ENCODE peak calls at places on chromosomes 5 and 9, in four cellular contexts. One of them, this sample, is unnamed.

GRCh38 chr9:129803679-129804065 is 688 bp downstream of the TOR1B start:
- DNase-seq in SK-N-SH: no peak
- DNase-seq in GM12878: no peak
- DNase-seq in K562: peak
- DNase-seq in this sample: no peak

GRCh38 chr5:26339576-26339975 is 698.8 kb downstream of the CDH9 start:
- DNase-seq in SK-N-SH: no peak
- DNase-seq in GM12878: no peak
- DNase-seq in K562: no peak
- DNase-seq in this sample: no peak

GRCh38 chr9:134620751-134621557 is 20.6 kb upstream of the COL5A1 start:
- DNase-seq in SK-N-SH: no peak
- DNase-seq in GM12878: no peak
- DNase-seq in K562: no peak
- DNase-seq in this sample: peak

GRCh38 chr5:125043781-125044391 is 297.4 kb upstream of the ZNF608 start:
- DNase-seq in SK-N-SH: peak
- DNase-seq in GM12878: no peak
- DNase-seq in K562: no peak
- DNase-seq in this sample: no peak

GRCh38 chr9:93591706-93592388 is 15.5 kb downstream of the PHF2 start:
- DNase-seq in SK-N-SH: peak
- DNase-seq in GM12878: no peak
- DNase-seq in K562: no peak
- DNase-seq in this sample: no peak

GRCh38 chr5:176173647-176174046 is 64.6 kb upstream of the SIMC1 start:
- DNase-seq in SK-N-SH: no peak
- DNase-seq in GM12878: no peak
- DNase-seq in K562: no peak
- DNase-seq in this sample: no peak

GRCh38 chr9:105439428-105439827 is 8.4 kb upstream of the FSD1L start:
- DNase-seq in SK-N-SH: no peak
- DNase-seq in GM12878: no peak
- DNase-seq in K562: no peak
- DNase-seq in this sample: no peak

GRCh38 chr9:95008151-95008771 is 281.8 kb downstream of the AOPEP start:
- DNase-seq in SK-N-SH: no peak
- DNase-seq in GM12878: no peak
- DNase-seq in K562: no peak
- DNase-seq in this sample: no peak

GRCh38 chr9:130870491-130871381 is 25.9 kb downstream of the QRFP start:
- DNase-seq in SK-N-SH: no peak
- DNase-seq in GM12878: peak
- DNase-seq in K562: peak
- DNase-seq in this sample: no peak

GRCh38 chr5:74075900-74076484 is 450.0 kb downstream of the ARHGEF28 start:
- DNase-seq in SK-N-SH: no peak
- DNase-seq in GM12878: no peak
- DNase-seq in K562: no peak
- DNase-seq in this sample: no peak

GRCh38 chr5:139850423-139851016 is 54.9 kb downstream of the PSD2 start:
- DNase-seq in SK-N-SH: no peak
- DNase-seq in GM12878: no peak
- DNase-seq in K562: no peak
- DNase-seq in this sample: no peak

GRCh38 chr5:102532126-102532525 is 33.3 kb upstream of the SLCO6A1 start:
- DNase-seq in SK-N-SH: no peak
- DNase-seq in GM12878: no peak
- DNase-seq in K562: no peak
- DNase-seq in this sample: no peak

GRCh38 chr9:133726401-133727276 is 11.5 kb downstream of the SARDH start:
- DNase-seq in SK-N-SH: peak
- DNase-seq in GM12878: no peak
- DNase-seq in K562: peak
- DNase-seq in this sample: peak

GRCh38 chr5:161391724-161392123 is 154.8 kb downstream of the GABRB2 start:
- DNase-seq in SK-N-SH: no peak
- DNase-seq in GM12878: no peak
- DNase-seq in K562: no peak
- DNase-seq in this sample: no peak

GRCh38 chr5:55927861-55928655 is 66.7 kb downstream of the IL6ST start:
- DNase-seq in SK-N-SH: no peak
- DNase-seq in GM12878: no peak
- DNase-seq in K562: no peak
- DNase-seq in this sample: no peak

GRCh38 chr5:32233696-32234447 is 59.8 kb upstream of the GOLPH3 start:
- DNase-seq in SK-N-SH: no peak
- DNase-seq in GM12878: no peak
- DNase-seq in K562: no peak
- DNase-seq in this sample: no peak

GRCh38 chr5:13990896-13991295 is 46.4 kb upstream of the DNAH5 start:
- DNase-seq in SK-N-SH: no peak
- DNase-seq in GM12878: no peak
- DNase-seq in K562: no peak
- DNase-seq in this sample: no peak

GRCh38 chr5:13989832-13990231 is 45.3 kb upstream of the DNAH5 start:
- DNase-seq in SK-N-SH: no peak
- DNase-seq in GM12878: no peak
- DNase-seq in K562: no peak
- DNase-seq in this sample: no peak

GRCh38 chr5:13985736-13986418 is 41.4 kb upstream of the DNAH5 start:
- DNase-seq in SK-N-SH: no peak
- DNase-seq in GM12878: no peak
- DNase-seq in K562: no peak
- DNase-seq in this sample: no peak

GRCh38 chr5:13991365-13991764 is 46.9 kb upstream of the DNAH5 start:
- DNase-seq in SK-N-SH: no peak
- DNase-seq in GM12878: no peak
- DNase-seq in K562: no peak
- DNase-seq in this sample: no peak

GRCh38 chr5:13987843-13988464 is 43.5 kb upstream of the DNAH5 start:
- DNase-seq in SK-N-SH: peak
- DNase-seq in GM12878: no peak
- DNase-seq in K562: peak
- DNase-seq in this sample: peak
- TF ChIP-seq USF1 in SK-N-SH: no peak
- TF ChIP-seq USF1 in GM12878: no peak
- TF ChIP-seq USF1 in K562: no peak
- TF ChIP-seq USF1 in this sample: no peak

GRCh38 chr5:3348576-3349535 is 246.8 kb upstream of the IRX1 start:
- DNase-seq in SK-N-SH: no peak
- DNase-seq in GM12878: no peak
- DNase-seq in K562: no peak
- DNase-seq in this sample: no peak
- TF ChIP-seq USF1 in SK-N-SH: no peak
- TF ChIP-seq USF1 in GM12878: no peak
- TF ChIP-seq USF1 in K562: no peak
- TF ChIP-seq USF1 in this sample: no peak

DNA sequence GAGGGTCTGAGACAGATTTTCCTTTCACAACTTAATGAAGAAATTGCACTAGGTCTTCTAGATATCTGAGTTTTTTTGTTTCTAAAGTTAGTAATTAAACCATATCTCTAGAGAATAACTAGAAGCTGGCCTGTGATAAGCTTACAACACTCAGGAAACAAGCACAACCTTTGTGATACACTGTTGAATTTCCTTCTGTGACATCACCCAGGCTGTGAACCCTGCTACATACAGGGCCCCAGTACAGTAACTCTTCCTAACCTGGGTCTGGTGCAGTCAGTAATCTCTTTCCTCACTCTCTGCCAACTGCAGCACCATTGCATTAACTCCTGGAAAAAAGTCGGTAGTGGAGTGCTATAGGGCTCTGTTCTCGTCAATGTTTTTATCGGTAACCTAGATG is 10.6 kb upstream of the IGFBPL1 start:
- DNase-seq in SK-N-SH: no peak
- DNase-seq in GM12878: no peak
- DNase-seq in K562: no peak
- DNase-seq in this sample: no peak
- TF ChIP-seq USF1 in SK-N-SH: no peak
- TF ChIP-seq USF1 in GM12878: no peak
- TF ChIP-seq USF1 in K562: no peak
- TF ChIP-seq USF1 in this sample: no peak

GRCh38 chr5:120073722-120074121 is 390.4 kb upstream of the PRR16 start:
- DNase-seq in SK-N-SH: peak
- DNase-seq in GM12878: no peak
- DNase-seq in K562: no peak
- DNase-seq in this sample: no peak
- TF ChIP-seq USF1 in SK-N-SH: no peak
- TF ChIP-seq USF1 in GM12878: no peak
- TF ChIP-seq USF1 in K562: no peak
- TF ChIP-seq USF1 in this sample: no peak

DNA sequence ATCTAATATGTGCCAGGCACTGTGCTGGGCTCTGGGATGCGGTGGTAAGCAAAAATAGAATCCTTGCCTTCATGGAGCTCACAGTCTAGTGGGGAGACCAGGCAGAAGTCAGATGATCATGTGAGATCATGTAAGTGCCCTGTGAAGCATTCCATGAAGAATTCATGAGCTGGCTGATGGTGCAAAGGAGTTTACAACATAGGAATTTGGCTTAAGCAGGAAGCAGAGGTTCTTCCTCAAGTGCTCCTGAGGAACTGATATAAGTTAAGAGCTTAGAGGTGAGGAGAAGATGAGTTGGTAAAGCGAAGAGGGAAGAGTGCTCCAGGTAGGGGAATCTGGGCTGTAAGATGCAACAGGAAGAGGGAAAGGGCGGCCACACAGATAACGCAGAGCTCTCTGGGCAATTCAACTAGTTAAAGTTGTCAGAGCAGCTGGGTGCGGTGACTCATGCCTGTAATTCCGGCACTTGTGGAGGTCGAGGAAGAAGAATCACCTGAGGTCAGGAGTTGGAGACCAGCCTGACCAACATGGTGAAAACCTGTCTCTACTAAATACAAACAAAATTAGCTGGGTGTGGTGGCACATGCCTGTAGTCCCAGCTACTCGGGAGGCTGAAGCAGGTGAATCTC is 78.5 kb upstream of the SPATA31D4 start:
- DNase-seq in SK-N-SH: no peak
- DNase-seq in GM12878: no peak
- DNase-seq in K562: no peak
- DNase-seq in this sample: no peak
- TF ChIP-seq USF1 in SK-N-SH: no peak
- TF ChIP-seq USF1 in GM12878: no peak
- TF ChIP-seq USF1 in K562: no peak
- TF ChIP-seq USF1 in this sample: no peak

GRCh38 chr5:107523019-107523680 is 147.6 kb downstream of the EFNA5 start:
- DNase-seq in SK-N-SH: no peak
- DNase-seq in GM12878: no peak
- DNase-seq in K562: no peak
- DNase-seq in this sample: no peak

GRCh38 chr5:107522456-107522855 is 148.3 kb downstream of the EFNA5 start:
- DNase-seq in SK-N-SH: no peak
- DNase-seq in GM12878: no peak
- DNase-seq in K562: no peak
- DNase-seq in this sample: no peak

GRCh38 chr5:107517185-107517868 is 153.4 kb downstream of the EFNA5 start:
- DNase-seq in SK-N-SH: no peak
- DNase-seq in GM12878: no peak
- DNase-seq in K562: no peak
- DNase-seq in this sample: no peak

GRCh38 chr5:107518219-107519015 is 152.3 kb downstream of the EFNA5 start:
- DNase-seq in SK-N-SH: no peak
- DNase-seq in GM12878: no peak
- DNase-seq in K562: no peak
- DNase-seq in this sample: no peak

GRCh38 chr5:107519900-107520354 is 150.8 kb downstream of the EFNA5 start:
- DNase-seq in SK-N-SH: peak
- DNase-seq in GM12878: peak
- DNase-seq in K562: no peak
- DNase-seq in this sample: no peak
- TF ChIP-seq USF1 in SK-N-SH: no peak
- TF ChIP-seq USF1 in GM12878: no peak
- TF ChIP-seq USF1 in K562: no peak
- TF ChIP-seq USF1 in this sample: no peak

GRCh38 chr5:4206127-4206526 is 610.5 kb downstream of the IRX1 start:
- DNase-seq in SK-N-SH: no peak
- DNase-seq in GM12878: no peak
- DNase-seq in K562: no peak
- DNase-seq in this sample: no peak

GRCh38 chr5:4207456-4207855 is 611.8 kb downstream of the IRX1 start:
- DNase-seq in SK-N-SH: no peak
- DNase-seq in GM12878: no peak
- DNase-seq in K562: no peak
- DNase-seq in this sample: no peak

GRCh38 chr5:4203146-4203545 is 607.5 kb downstream of the IRX1 start:
- DNase-seq in SK-N-SH: no peak
- DNase-seq in GM12878: no peak
- DNase-seq in K562: no peak
- DNase-seq in this sample: no peak

GRCh38 chr5:4205408-4205807 is 609.8 kb downstream of the IRX1 start:
- DNase-seq in SK-N-SH: no peak
- DNase-seq in GM12878: no peak
- DNase-seq in K562: no peak
- DNase-seq in this sample: no peak

DNA sequence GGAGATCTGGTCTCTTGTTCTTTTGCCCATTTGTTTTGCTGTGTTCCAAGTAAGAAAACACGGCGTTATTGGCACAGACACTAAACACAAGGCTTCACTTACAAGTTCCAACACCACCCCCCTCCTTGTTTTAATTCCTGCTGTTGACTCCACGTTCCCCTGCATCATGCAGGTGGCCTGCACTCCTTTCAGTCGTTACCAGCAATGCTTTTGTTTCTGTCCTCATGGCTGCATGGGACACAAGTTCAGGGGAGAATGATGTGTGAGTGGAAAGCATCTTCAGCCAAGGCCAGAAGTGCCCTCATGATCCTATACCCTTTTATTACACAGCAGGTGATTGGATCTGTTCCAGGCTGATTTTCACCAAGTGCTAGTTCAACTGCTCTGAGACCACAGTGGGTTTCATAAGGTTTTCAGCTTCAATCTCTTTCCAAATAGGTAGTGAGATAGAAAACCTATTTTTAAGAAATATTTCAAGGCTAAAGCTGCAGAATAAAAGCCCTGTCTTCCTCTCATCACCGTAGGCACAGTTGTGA is 609.1 kb downstream of the IRX1 start:
- DNase-seq in SK-N-SH: no peak
- DNase-seq in GM12878: no peak
- DNase-seq in K562: no peak
- DNase-seq in this sample: no peak
- TF ChIP-seq USF1 in SK-N-SH: no peak
- TF ChIP-seq USF1 in GM12878: no peak
- TF ChIP-seq USF1 in K562: no peak
- TF ChIP-seq USF1 in this sample: no peak

This sample was measured in WTC11.